ENCODE peak calls at places on chromosomes 3 and 15, in six cellular contexts. A is prostate gland, I is stomach, R is transverse colon, Z is Panc1, C is HepG2. V is an unnamed sample.
A peak's percentile ranks its signal among the peaks of the same experiment; 100 is the strongest.

GRCh38 chr3:123430266-123430665 is 18.6 kb downstream of the ADCY5 start:
- DNase-seq in A (no peak), I (no peak), R (no peak), Z (no peak), C (no peak), V (no peak)

GRCh38 chr3:155195558-155195957 is 97.9 kb downstream of the STRIT1 start:
- DNase-seq in A (no peak), I (no peak), R (no peak), Z (no peak), C (no peak), V (no peak)

GRCh38 chr3:177468331-177468730 is 271.0 kb upstream of the TBL1XR1 start:
- DNase-seq in A (no peak), I (no peak), R (no peak), Z (no peak), C (no peak), V (no peak)

GRCh38 chr15:91408476-91409076 is 308.5 kb downstream of the SV2B start:
- DNase-seq in A (no peak), I (no peak), R (no peak), Z (no peak), C (no peak), V (no peak)

GRCh38 chr15:33309602-33310276 is 1.0 kb upstream of the RYR3 start:
- DNase-seq in A (no peak), I (no peak), R (no peak), Z (no peak), C (no peak), V (no peak)

GRCh38 chr3:46706771-46707582 is 5.8 kb downstream of the TMIE start:
- DNase-seq in A (no peak), I (no peak), R (peak; percentile 5), Z (no peak), C (no peak), V (no peak)

GRCh38 chr3:177816667-177817208 is 619.5 kb upstream of the TBL1XR1 start:
- DNase-seq in A (peak; percentile 46), I (no peak), R (no peak), Z (peak; percentile 74), C (peak; percentile 69), V (no peak)

GRCh38 chr3:16985608-16986007 is 100.9 kb downstream of the PLCL2 start:
- DNase-seq in A (no peak), I (no peak), R (no peak), Z (no peak), C (no peak), V (no peak)

GRCh38 chr3:185981621-185982020 is 43.8 kb upstream of the TRA2B start:
- DNase-seq in A (no peak), I (no peak), R (no peak), Z (no peak), C (no peak), V (no peak)

GRCh38 chr3:42905740-42906084 is 230 bp upstream of the ZNF662 start:
- DNase-seq in A (no peak), I (no peak), R (no peak), Z (no peak), C (no peak), V (no peak)

GRCh38 chr15:48582472-48583235 is 62.9 kb downstream of the FBN1 start:
- DNase-seq in A (no peak), I (no peak), R (no peak), Z (no peak), C (no peak), V (no peak)

GRCh38 chr15:74866090-74866489 is 7.1 kb downstream of the SCAMP2 start:
- DNase-seq in A (no peak), I (no peak), R (no peak), Z (no peak), C (no peak), V (peak; percentile 80)

GRCh38 chr3:71565976-71566375 is 17.6 kb downstream of the FOXP1 start:
- DNase-seq in A (no peak), I (no peak), R (no peak), Z (no peak), C (no peak), V (no peak)

GRCh38 chr3:71562938-71563337 is 20.6 kb downstream of the FOXP1 start:
- DNase-seq in A (no peak), I (no peak), R (no peak), Z (no peak), C (no peak), V (no peak)

GRCh38 chr3:71563827-71564226 is 19.7 kb downstream of the FOXP1 start:
- DNase-seq in A (no peak), I (peak; percentile 44), R (no peak), Z (no peak), C (no peak), V (no peak)

GRCh38 chr3:71565326-71565725 is 18.2 kb downstream of the FOXP1 start:
- DNase-seq in A (no peak), I (no peak), R (no peak), Z (no peak), C (no peak), V (no peak)

DNA sequence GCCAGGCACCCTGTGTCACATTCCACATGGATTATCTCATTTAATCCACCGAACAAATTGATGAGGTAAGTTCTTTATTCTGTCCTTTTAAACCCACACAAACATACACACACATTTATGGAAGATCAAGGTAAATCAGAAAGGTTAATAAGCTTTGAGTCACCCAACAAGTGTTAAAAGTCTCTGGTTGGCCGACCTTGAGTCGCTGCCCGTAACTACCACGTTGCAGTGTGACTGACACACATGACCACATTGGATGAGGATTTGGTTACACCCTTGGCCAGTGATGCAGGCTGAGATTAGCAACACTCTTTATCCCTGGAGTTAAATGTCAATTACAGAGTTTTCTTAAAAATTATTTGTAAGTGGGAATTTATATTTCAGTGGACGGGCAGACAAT is 19.2 kb downstream of the FOXP1 start:
- DNase-seq in A (no peak), I (no peak), R (no peak), Z (no peak), C (no peak), V (no peak)
- H3K4me3 ChIP-seq in A (no peak overlapping the region), I (no peak overlapping the region), R (no peak overlapping the region), Z (no peak overlapping the region), C (no peak overlapping the region), V (no peak overlapping the region)

DNA sequence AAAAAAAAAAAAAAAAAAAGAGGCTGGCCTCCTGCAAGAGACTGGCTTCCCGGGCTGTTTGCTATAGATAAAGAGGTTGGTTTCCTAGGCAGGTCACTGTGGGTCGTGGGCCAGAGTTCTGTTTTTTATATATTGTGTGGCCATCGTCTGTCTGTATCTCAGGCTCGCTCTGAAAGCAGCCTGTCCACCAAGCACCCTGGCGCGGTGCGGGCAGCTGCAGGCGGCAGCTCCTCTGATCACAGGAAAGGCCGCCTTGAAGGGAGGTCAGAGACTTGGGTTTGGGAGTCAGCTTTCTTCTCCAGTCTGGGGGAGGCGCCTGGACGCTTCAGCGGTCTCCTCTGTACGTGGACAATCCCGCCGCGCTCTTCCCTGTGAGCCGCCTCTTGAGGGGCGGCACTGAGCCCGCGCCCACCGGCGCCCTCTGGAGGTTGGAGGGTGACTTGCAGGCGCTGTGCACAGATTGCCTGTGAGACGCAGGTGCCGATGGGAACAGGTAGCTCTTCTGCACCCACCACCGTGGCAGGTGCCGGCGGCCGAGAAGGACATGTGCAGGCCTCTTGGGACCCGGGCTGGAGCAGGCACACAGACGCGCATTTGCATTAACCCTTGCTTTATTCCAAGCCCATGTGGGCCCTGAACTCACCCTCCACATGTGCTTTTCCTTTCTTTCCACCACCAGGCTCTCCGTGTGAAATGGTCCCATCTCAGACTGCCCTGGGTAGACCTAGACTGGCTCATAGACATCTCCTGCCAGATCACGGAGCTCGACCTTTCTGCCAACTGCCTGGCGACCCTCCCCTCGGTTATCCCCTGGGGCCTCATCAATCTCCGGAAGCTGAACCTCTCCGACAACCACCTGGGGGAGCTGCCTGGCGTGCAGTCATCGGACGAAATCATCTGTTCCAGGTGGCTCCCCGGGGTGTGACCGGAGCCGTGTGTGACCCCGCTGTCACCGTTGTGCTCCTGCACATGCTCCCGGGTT is 89.3 kb downstream of the LRRK1 start:
- DNase-seq in A (peak; percentile 83), I (peak; percentile 91), R (peak; percentile 91), Z (peak; percentile 67), C (peak; percentile 64), V (no peak)
- TF ChIP-seq POLR2AphosphoS5 in A (peak; percentile 70), I (peak; percentile 7), R (no peak), Z (peak; percentile 65), C (peak; percentile 45), V (peak; percentile 45)

DNA sequence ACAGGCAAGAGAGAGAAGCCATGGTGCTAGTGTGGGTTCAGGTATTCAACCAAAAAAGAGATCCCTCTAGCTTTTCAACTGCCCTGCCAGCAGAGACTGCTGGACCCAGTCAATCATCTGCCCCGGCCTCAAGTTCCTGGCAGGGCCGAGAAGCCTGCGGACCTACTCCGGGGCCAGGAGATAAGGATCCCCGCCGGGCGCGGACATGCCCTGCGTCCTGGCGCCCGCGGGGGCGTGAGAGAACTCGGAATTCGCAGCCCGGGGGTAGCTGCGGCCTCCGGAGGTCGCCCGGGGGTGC is 821 bp upstream of the MAGI1 start:
- DNase-seq in A (no peak), I (peak; percentile 58), R (peak; percentile 35), Z (no peak), C (peak; percentile 24), V (no peak)
- H3K27ac ChIP-seq in A (peak overlapping the region; percentile 88), I (peak overlapping the region; percentile 96), R (peak overlapping the region; percentile 95), Z (peak overlapping the region; percentile 91), C (peak overlapping the region; percentile 98), V (no peak overlapping the region)

DNA sequence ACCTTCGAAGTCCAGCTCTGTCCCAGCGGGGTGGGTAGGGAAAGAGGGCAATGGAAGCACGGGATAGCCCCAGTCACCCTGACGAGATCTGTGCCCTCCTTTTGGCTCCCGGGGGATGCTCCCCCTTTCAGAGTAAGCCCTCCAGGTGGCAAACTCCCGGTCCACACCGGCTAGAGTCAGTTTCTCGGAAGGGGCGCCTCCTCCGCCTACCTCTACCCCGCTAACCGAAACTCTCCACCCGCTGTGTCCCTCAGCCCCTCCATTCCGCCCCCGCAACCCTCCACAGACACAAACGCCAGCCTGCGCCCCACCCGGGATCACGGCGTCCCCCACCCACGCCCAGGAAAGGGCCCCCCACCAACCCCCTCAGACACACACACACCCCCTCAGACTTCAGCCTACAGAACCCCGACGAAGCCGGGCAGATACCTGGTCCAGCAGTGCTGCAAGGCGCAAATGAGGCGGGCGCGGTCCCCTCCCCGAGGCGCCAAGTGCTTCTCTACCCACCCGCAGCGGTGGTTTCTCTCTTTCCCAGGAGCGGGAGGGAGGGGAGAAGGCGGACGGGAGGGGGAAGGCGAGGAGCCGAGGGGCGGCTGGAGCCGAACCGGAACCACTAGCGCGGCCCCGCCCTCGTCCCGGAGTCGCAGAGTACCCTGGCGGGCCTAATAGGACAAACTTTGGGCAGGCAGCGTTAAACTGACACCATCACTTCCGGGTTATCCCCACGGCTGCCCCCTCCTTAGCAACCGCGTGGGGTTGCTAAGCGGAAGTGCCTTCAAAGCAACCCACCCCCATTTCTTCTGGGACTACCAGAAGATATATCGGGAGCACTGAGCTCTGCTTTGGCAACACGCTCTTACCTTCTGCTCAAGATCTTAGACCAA is at the start of gene CSNK1G1:
- DNase-seq in A (peak; percentile 92), I (peak; percentile 93), R (peak; percentile 93), Z (peak; percentile 92), C (peak; percentile 96), V (peak; percentile 92)
- H3K4me3 ChIP-seq in A (peak within 1 kb of the TSS; percentile 80), I (peak within 1 kb of the TSS; percentile 99), R (peak within 1 kb of the TSS; percentile 76), Z (peak within 1 kb of the TSS; percentile 73), C (peak within 1 kb of the TSS; percentile 95), V (peak within 1 kb of the TSS; percentile 83)